ENCODE peak calls at places on chromosome 18, in four cellular contexts. A, W, K and F are unnamed samples.

GRCh38 chr18:59613903-59614302 is 83.3 kb downstream of the CCBE1 start:
- DNase-seq in W (no peak), A (no peak), K (no peak), F (no peak)

GRCh38 chr18:8051388-8051787 is 484.3 kb downstream of the PTPRM start:
- DNase-seq in K (no peak), W (no peak), A (no peak), F (no peak)

GRCh38 chr18:12287684-12288405 is 20.2 kb upstream of the TUBB6 start:
- DNase-seq in W (no peak), A (peak), K (peak), F (no peak)

GRCh38 chr18:1438458-1438910 is 533.8 kb downstream of the ADCYAP1 start:
- DNase-seq in A (no peak), W (no peak), K (no peak), F (no peak)

GRCh38 chr18:21769206-21769605 is 28.6 kb downstream of the MIB1 start:
- DNase-seq in W (no peak), K (no peak), A (no peak), F (no peak)

GRCh38 chr18:51211552-51211951 is 14.1 kb upstream of the MEX3C start:
- DNase-seq in W (no peak), A (peak), K (no peak), F (no peak)

GRCh38 chr18:48036191-48036590 is 105.7 kb upstream of the SMAD2 start:
- DNase-seq in A (no peak), W (no peak), K (no peak), F (no peak)

GRCh38 chr18:28903366-28903765 is 726.4 kb upstream of the CDH2 start:
- DNase-seq in K (no peak), W (no peak), A (no peak), F (no peak)

GRCh38 chr18:24271381-24272331 is 126.0 kb downstream of the OSBPL1A start:
- DNase-seq in A (peak), K (peak), W (peak), F (no peak)

GRCh38 chr18:75307530-75307929 is 96.9 kb downstream of the TSHZ1 start:
- DNase-seq in W (no peak), A (no peak), K (no peak), F (no peak)

GRCh38 chr18:26468931-26469340 is 79.4 kb downstream of the KCTD1 start:
- DNase-seq in K (peak), W (no peak), A (no peak), F (no peak)

GRCh38 chr18:7926526-7926925 is 359.4 kb downstream of the PTPRM start:
- DNase-seq in A (no peak), W (no peak), K (peak), F (no peak)

GRCh38 chr18:23380817-23381216 is 72.3 kb upstream of the RIOK3 start:
- DNase-seq in A (no peak), W (no peak), K (no peak), F (no peak)

GRCh38 chr18:26362021-26362420 is 135.8 kb downstream of the TAF4B start:
- DNase-seq in A (no peak), W (no peak), K (no peak), F (no peak)

GRCh38 chr18:23689616-23690504 is 607 bp downstream of the LAMA3 start:
- DNase-seq in A (peak), W (no peak), K (peak), F (no peak)

GRCh38 chr18:76615065-76615733 is 120.2 kb upstream of the ZNF516 start:
- DNase-seq in A (no peak), K (no peak), W (no peak), F (no peak)

GRCh38 chr18:7157760-7158159 is 40.2 kb upstream of the LAMA1 start:
- DNase-seq in K (no peak), W (no peak), A (no peak), F (no peak)

GRCh38 chr18:33014060-33014796 is 241.4 kb upstream of the KLHL14 start:
- DNase-seq in A (peak), W (no peak), K (no peak), F (no peak)

GRCh38 chr18:59272971-59273935 is at the start of gene RAX:
- DNase-seq in K (peak), W (no peak), A (no peak), F (no peak)

GRCh38 chr18:35983818-35984217 is 11.3 kb downstream of the RMP24 start:
- DNase-seq in A (no peak), W (no peak), K (no peak), F (no peak)

GRCh38 chr18:69567813-69568488 is 167.3 kb downstream of the DOK6 start:
- DNase-seq in K (peak), W (no peak), A (no peak), F (no peak)

GRCh38 chr18:7918696-7919095 is 351.6 kb downstream of the PTPRM start:
- DNase-seq in K (no peak), A (no peak), W (no peak), F (no peak)

GRCh38 chr18:48820483-48821250 is 130.1 kb downstream of the SMAD7 start:
- DNase-seq in K (no peak), A (no peak), W (peak), F (no peak)

GRCh38 chr18:48957136-48957535 is 6.4 kb upstream of the SMAD7 start:
- DNase-seq in A (no peak), W (no peak), K (no peak), F (no peak)

GRCh38 chr18:21915546-21915945 is 175.0 kb downstream of the MIB1 start:
- DNase-seq in K (no peak), W (no peak), A (no peak), F (no peak)

DNA sequence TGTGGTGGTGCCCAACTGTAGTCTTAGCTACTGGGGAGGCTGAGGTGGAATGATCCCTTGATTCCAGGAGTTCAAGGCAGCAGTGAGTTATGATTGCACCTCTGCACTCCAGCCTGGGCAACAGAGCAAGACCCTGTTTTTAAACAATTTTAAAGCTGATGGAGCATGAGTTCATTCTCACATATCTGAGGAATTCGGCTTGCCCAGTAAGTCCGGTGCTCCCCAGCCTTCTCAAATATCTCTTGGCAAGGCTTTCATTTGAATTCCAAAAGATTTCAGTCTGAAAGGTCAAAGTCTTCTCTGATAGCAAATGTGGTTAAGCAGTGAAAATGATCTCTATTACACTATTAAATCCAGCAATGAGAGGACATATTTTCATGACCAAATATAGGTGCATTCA is 27.9 kb downstream of the PIEZO2 start:
- DNase-seq in A (no peak), K (no peak), W (no peak), F (no peak)
- H3K27ac ChIP-seq in A (no peak), K (no peak), W (peak), F (no peak)

GRCh38 chr18:43422483-43422882 is 145.2 kb upstream of the SYT4 start:
- DNase-seq in A (no peak), K (peak), W (no peak), F (no peak)
- TF ChIP-seq CTCF in A (no peak), K (peak), W (no peak), F (no peak)

GRCh38 chr18:13440277-13441248 is 222.0 kb downstream of the LDLRAD4 start:
- DNase-seq in W (no peak), A (no peak), K (no peak), F (no peak)

GRCh38 chr18:13437034-13437433 is 218.5 kb downstream of the LDLRAD4 start:
- DNase-seq in W (no peak), A (no peak), K (no peak), F (peak)

GRCh38 chr18:13439475-13439874 is 220.9 kb downstream of the LDLRAD4 start:
- DNase-seq in A (no peak), K (no peak), W (no peak), F (no peak)

GRCh38 chr18:13437801-13438506 is 219.4 kb downstream of the LDLRAD4 start:
- DNase-seq in K (no peak), A (no peak), W (no peak), F (peak)

GRCh38 chr18:13438507-13439056 is 220.0 kb downstream of the LDLRAD4 start:
- DNase-seq in K (no peak), A (no peak), W (no peak), F (no peak)
- H3K27ac ChIP-seq in K (no peak), A (no peak), W (no peak), F (peak)

GRCh38 chr18:3192286-3192685 is 27.5 kb downstream of the MYOM1 start:
- DNase-seq in K (no peak), W (no peak), A (no peak), F (no peak)

GRCh38 chr18:3189884-3190283 is 29.9 kb downstream of the MYOM1 start:
- DNase-seq in A (no peak), W (no peak), K (no peak), F (no peak)

GRCh38 chr18:3183103-3183717 is 36.6 kb downstream of the MYOM1 start:
- DNase-seq in W (no peak), A (no peak), K (no peak), F (no peak)

GRCh38 chr18:3184275-3184963 is 35.3 kb downstream of the MYOM1 start:
- DNase-seq in A (no peak), K (no peak), W (no peak), F (no peak)

GRCh38 chr18:3186678-3187658 is 32.8 kb downstream of the MYOM1 start:
- DNase-seq in W (no peak), A (no peak), K (no peak), F (no peak)
- TF ChIP-seq CTCF in W (no peak), A (no peak), K (no peak), F (no peak)

GRCh38 chr18:61948196-61948800 is 55.5 kb upstream of the RNF152 start:
- DNase-seq in K (peak), A (no peak), W (no peak), F (no peak)
- H3K27ac ChIP-seq in K (peak), A (no peak), W (no peak), F (no peak)

GRCh38 chr18:73136134-73136533 is 268.3 kb upstream of the NETO1 start:
- DNase-seq in K (peak), W (no peak), A (no peak), F (no peak)
- TF ChIP-seq CTCF in K (peak), W (peak), A (no peak), F (no peak)

GRCh38 chr18:46768166-46768921 is 11.5 kb upstream of the ST8SIA5 start:
- DNase-seq in A (no peak), W (no peak), K (no peak), F (no peak)

GRCh38 chr18:46772396-46772795 is 15.5 kb upstream of the ST8SIA5 start:
- DNase-seq in K (no peak), W (no peak), A (no peak), F (no peak)

GRCh38 chr18:46767217-46767616 is 10.4 kb upstream of the ST8SIA5 start:
- DNase-seq in K (no peak), A (no peak), W (no peak), F (no peak)

GRCh38 chr18:46771141-46771540 is 14.3 kb upstream of the ST8SIA5 start:
- DNase-seq in K (no peak), W (no peak), A (no peak), F (no peak)

DNA sequence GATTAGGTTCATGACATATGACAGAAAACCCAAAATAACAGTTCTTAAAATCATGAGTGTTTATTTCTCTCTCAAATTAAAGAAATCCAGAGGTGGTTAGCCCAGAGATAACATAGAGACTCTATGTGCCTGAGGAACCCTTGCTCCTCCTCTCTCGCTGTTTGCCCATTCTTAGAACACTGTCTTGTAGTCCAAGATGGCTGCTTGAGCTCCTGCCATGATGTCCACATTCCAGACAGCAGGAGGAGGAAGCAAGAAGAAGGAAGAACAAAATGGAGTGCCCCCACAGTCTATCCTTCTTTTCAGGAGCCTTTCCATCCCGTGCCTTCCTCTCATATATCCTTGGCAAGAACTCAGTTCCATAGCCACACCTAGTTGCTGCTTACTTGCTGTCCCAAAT is 13.9 kb upstream of the ST8SIA5 start:
- DNase-seq in K (no peak), W (no peak), A (no peak), F (no peak)
- H3K27ac ChIP-seq in K (no peak), W (no peak), A (no peak), F (no peak)

DNA sequence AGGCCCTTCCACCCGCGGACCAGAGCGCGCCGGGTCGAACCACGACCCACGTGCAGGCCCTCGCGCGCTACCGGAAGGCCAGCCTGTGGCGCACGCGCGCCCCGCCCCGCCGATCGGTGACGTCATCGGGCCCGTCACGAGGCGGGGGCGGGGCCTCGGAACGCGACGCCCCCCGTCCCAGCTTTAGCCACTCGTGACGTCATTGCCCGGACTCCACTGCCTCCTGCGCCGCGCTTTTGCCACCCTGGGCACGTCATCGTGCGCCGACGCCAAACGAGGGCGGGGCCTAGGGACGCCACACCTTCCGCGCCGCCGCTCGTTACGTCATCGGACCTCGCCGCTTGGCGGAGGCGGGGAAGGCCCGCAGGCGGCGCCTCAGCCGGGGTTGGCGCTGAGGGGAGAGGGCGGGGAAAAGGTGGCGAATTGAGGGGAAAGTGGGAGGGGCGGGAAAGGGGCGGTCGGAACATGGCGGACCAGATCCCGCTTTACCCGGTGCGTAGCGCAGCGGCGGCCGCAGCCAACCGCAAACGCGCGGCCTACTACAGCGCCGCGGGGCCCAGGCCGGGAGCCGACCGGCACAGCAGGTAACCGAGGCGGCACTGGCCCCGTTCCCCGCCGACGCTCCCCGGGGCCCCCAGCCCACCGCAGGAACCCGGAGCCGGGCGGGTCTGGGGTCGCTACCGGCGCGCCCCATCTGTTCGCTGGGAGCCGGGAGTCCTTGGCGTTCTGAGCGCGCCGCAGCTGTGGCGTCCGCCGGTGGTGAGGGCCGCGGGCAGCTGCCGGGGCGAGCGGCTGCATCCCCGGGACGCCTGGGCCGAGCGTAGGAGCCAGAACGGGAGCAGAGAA is at the start of gene ATP9B:
- DNase-seq in A (peak), W (peak), K (peak), F (peak)
- TF ChIP-seq CTCF in A (no peak), W (peak), K (no peak), F (no peak)